ENCODE peak calls at places on chromosomes 7 and 10, in seven cellular contexts. R, T, X, L, U, Z and J are unnamed samples.

GRCh38 chr7:33250421-33250827 is 121.1 kb downstream of the BBS9 start:
- DNase-seq in R (no peak), L (no peak), Z (no peak), X (no peak), U (no peak), T (no peak), J (no peak)

GRCh38 chr7:3157541-3158287 is 114.0 kb upstream of the CARD11 start:
- DNase-seq in U (no peak), L (no peak), Z (no peak), T (peak; percentile 10), R (no peak), X (no peak), J (no peak)

GRCh38 chr10:79229081-79229541 is 118.2 kb upstream of the PPIF start:
- DNase-seq in R (no peak), T (no peak), U (no peak), X (no peak), L (peak; percentile 77), Z (no peak), J (no peak)

GRCh38 chr7:159012353-159013069 is 132.2 kb downstream of the VIPR2 start:
- DNase-seq in L (no peak), U (no peak), T (no peak), X (no peak), Z (no peak), R (no peak), J (no peak)

GRCh38 chr10:51503378-51503777 is 196.0 kb downstream of the CSTF2T start:
- DNase-seq in L (no peak), U (no peak), X (no peak), R (no peak), Z (no peak), T (no peak), J (no peak)

GRCh38 chr10:26215923-26216576 is 524 bp upstream of the GAD2 start:
- DNase-seq in U (no peak), R (no peak), Z (peak; percentile 87), L (peak; percentile 50), T (no peak), X (no peak), J (peak; percentile 53)

GRCh38 chr10:11009471-11010308 is 8.0 kb upstream of the CELF2 start:
- DNase-seq in Z (no peak), U (no peak), X (no peak), R (no peak), L (no peak), T (no peak), J (no peak)

GRCh38 chr10:74898201-74898976 is 72.0 kb downstream of the KAT6B start:
- DNase-seq in U (no peak), X (peak; percentile 67), Z (no peak), L (no peak), T (peak; percentile 28), R (no peak), J (no peak)

GRCh38 chr7:84848219-84848973 is 338.5 kb downstream of the SEMA3D start:
- DNase-seq in T (no peak), U (no peak), R (no peak), L (no peak), X (no peak), Z (no peak), J (no peak)

GRCh38 chr10:124593431-124593985 is 131.9 kb downstream of the LHPP start:
- DNase-seq in X (no peak), Z (no peak), R (no peak), U (no peak), L (no peak), T (no peak), J (no peak)

GRCh38 chr7:50684702-50685074 is 98.0 kb downstream of the GRB10 start:
- DNase-seq in R (no peak), L (no peak), X (no peak), T (no peak), Z (no peak), U (no peak), J (no peak)

GRCh38 chr7:155520114-155520513 is 26.2 kb downstream of the CNPY1 start:
- DNase-seq in R (no peak), L (no peak), U (no peak), T (no peak), Z (no peak), X (no peak), J (no peak)

GRCh38 chr7:77368974-77369373 is 47.2 kb downstream of the GSAP start:
- DNase-seq in Z (no peak), X (no peak), U (no peak), R (no peak), L (no peak), T (no peak), J (no peak)

GRCh38 chr7:90625562-90625961 is 29.4 kb downstream of the CDK14 start:
- DNase-seq in L (peak; percentile 49), X (no peak), R (no peak), U (no peak), Z (no peak), T (no peak), J (no peak)

GRCh38 chr10:87575851-87576250 is 71.2 kb downstream of the MINPP1 start:
- DNase-seq in L (no peak), R (no peak), U (no peak), T (no peak), X (no peak), Z (no peak), J (no peak)

GRCh38 chr7:123022576-123022975 is 27.1 kb upstream of the TAS2R16 start:
- DNase-seq in R (no peak), X (no peak), L (no peak), T (no peak), Z (no peak), U (no peak), J (no peak)

GRCh38 chr10:74936577-74937445 is 110.4 kb downstream of the KAT6B start:
- DNase-seq in L (no peak), X (no peak), U (no peak), Z (no peak), T (no peak), R (no peak), J (no peak)

GRCh38 chr10:21527634-21528451 is 2.4 kb upstream of the SKIDA1 start:
- DNase-seq in Z (no peak), U (no peak), R (no peak), X (no peak), T (no peak), L (no peak), J (no peak)

GRCh38 chr7:128459394-128459878 is 3.8 kb downstream of the HILPDA start:
- DNase-seq in T (peak; percentile 53), L (peak; percentile 83), Z (peak; percentile 64), U (peak; percentile 86), X (peak; percentile 57), R (no peak), J (no peak)

GRCh38 chr7:96962221-96962620 is 43.1 kb upstream of the DLX6 start:
- DNase-seq in T (no peak), X (no peak), L (no peak), U (no peak), R (no peak), Z (no peak), J (no peak)

DNA sequence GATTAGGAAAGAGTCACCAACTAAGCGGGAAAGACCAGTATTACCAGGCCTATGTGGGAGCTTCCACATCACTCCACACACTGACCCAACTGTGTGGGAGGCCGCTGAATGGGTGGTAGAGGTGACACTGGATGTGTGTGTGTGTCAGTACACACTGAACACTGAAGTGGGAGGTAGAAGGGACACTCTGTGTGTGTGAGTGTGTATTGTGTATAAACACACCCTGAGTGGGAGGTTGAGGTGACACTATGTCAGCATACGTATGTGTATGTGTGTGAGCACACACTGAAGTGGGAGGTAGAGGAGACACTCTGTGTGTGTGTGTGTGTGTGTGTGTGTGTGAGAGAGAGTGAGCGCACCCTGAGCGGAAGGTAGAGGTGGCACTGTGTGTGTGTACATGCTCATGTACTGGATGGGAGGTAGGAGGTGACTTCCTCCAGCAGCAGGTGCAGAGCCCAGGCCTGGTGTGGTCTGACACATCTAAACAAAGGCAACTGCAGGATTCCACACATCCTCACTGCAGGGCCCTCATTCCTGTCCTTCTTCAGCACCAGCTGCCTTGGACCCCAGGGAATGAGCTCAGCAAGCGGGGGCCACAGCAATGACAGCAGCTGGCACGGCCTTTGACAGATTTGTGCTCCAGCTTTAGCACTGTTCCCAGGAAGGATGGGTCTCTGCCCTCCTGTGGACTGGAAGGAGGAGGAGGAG is 26.5 kb upstream of the RBM20 start:
- DNase-seq in R (no peak), U (no peak), X (no peak), L (no peak), Z (no peak), T (no peak), J (no peak)
- TF ChIP-seq TAF1 in R (no peak), U (no peak), X (no peak), L (no peak), Z (no peak), T (no peak), J (no peak)

GRCh38 chr7:47449810-47450586 is 131.9 kb downstream of the TNS3 start:
- DNase-seq in X (no peak), R (no peak), U (no peak), T (no peak), L (no peak), Z (no peak), J (no peak)
- TF ChIP-seq TAF1 in X (no peak), R (no peak), U (no peak), T (no peak), L (no peak), Z (no peak), J (no peak)

DNA sequence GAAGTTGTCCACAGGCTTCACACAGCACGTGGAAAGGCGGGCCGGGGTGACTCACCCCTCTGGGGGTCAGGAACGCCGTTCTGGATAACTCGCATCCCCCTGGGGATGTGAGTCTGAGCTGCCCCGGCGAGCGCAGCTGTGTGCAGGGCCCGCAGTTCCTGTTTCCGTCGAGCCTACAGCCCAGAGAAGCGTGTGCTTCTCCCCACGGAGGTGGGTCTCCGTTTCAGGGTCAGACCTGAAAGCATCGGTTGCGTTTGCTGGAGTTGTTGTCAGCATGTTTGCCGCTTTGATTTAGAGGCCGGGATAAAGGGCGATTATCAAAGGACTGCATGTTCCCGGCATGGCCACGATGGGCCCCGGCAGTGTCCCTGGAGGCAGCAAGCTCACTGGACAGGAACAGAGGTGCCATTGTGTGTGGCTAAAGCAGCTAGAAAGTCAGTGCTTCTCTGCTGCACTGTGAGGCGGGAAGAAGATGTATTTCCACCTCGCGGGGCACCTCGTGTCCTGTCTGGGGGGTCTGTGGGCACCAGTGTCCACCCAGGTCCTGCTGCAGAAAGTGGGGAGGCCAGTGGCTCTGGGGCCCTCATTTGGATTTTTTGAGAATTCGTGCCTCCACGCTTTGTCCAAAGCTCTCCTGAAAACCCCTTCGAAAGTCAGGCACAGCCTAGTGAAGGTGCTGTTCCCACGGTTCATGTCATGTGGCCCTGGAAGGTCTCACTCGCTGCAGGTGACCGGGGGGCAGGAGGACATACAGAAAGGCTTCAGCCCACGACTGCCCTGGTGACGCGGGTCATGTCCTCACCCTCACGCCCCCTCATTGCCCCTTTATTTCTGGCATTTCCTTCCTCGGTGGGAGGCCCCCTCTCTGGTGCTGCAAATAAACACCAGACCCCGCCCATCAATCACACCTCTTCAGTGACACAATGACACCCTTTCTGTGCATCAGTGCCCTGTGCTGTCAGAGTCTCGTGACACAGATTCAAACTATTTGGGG is 27.4 kb upstream of the GDI2 start:
- DNase-seq in L (no peak), Z (no peak), T (peak; percentile 73), U (no peak), R (peak; percentile 77), X (peak; percentile 59), J (peak; percentile 71)
- TF ChIP-seq TAF1 in L (no peak), Z (no peak), T (peak; percentile 46), U (no peak), R (no peak), X (peak; percentile 49), J (peak; percentile 62)

DNA sequence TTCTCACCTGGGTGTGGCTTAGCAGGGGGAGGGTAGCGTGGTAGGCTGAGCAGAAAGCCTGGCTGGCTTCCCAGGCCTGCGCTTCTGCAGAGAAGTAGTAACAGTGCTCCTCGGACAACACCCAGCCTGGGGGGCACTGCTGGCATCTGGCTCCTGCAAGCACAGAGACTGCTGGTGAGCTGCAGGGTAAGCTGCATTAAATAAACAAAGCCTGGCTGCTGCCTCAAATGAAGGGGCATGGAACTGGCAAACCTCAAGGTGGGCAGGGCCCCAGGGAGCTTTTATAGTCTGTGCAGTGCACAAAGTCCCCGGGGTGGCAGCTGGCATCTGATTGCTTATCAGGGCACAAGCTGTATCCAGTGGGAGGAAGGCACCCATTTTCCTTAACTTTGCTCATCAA is 3.9 kb downstream of the KLRG2 start:
- DNase-seq in L (peak; percentile 72), X (no peak), Z (no peak), U (no peak), R (no peak), T (no peak), J (no peak)
- TF ChIP-seq TAF1 in L (no peak), X (no peak), Z (no peak), U (no peak), R (no peak), T (no peak), J (no peak)